ENCODE peak calls at places on chromosomes 4 and X, in seven cellular contexts. One of them, this sample, is unnamed.

GRCh38 chr4:17347445-17347844 is 164.4 kb downstream of the QDPR start:
- DNase-seq in NCI-H748 treated with DMSO at 0.1 percent for 48 hours: no peak
- DNase-seq in mammary epithelial cell: peak
- DNase-seq in CD8-positive, alpha-beta memory T cell: no peak
- DNase-seq in activated CD4-positive, alpha-beta T cell treated with anti-CD3 and anti-CD28 coated beads, Interleukin-2, amount 10 ng/mL, durations not matched to agents 7 days and 5 days: peak
- DNase-seq in M059J: peak
- DNase-seq in mesenchymal stem cell: no peak
- DNase-seq in this sample: peak

GRCh38 chrX:57265126-57265525 is 21.4 kb upstream of the FAAH2 start:
- DNase-seq in NCI-H748 treated with DMSO at 0.1 percent for 48 hours: no peak
- DNase-seq in mammary epithelial cell: no peak
- DNase-seq in CD8-positive, alpha-beta memory T cell: no peak
- DNase-seq in activated CD4-positive, alpha-beta T cell treated with anti-CD3 and anti-CD28 coated beads, Interleukin-2, amount 10 ng/mL, durations not matched to agents 7 days and 5 days: no peak
- DNase-seq in M059J: no peak
- DNase-seq in mesenchymal stem cell: no peak
- DNase-seq in this sample: no peak

GRCh38 chr4:40238700-40239548 is 42.1 kb downstream of the RHOH start:
- DNase-seq in NCI-H748 treated with DMSO at 0.1 percent for 48 hours: no peak
- DNase-seq in mammary epithelial cell: no peak
- DNase-seq in CD8-positive, alpha-beta memory T cell: peak
- DNase-seq in activated CD4-positive, alpha-beta T cell treated with anti-CD3 and anti-CD28 coated beads, Interleukin-2, amount 10 ng/mL, durations not matched to agents 7 days and 5 days: peak
- DNase-seq in M059J: no peak
- DNase-seq in mesenchymal stem cell: no peak
- DNase-seq in this sample: peak

GRCh38 chr4:46844325-46844917 is 64.6 kb downstream of the COX7B2 start:
- DNase-seq in NCI-H748 treated with DMSO at 0.1 percent for 48 hours: peak
- DNase-seq in mammary epithelial cell: peak
- DNase-seq in CD8-positive, alpha-beta memory T cell: peak
- DNase-seq in activated CD4-positive, alpha-beta T cell treated with anti-CD3 and anti-CD28 coated beads, Interleukin-2, amount 10 ng/mL, durations not matched to agents 7 days and 5 days: peak
- DNase-seq in M059J: peak
- DNase-seq in mesenchymal stem cell: peak
- DNase-seq in this sample: peak

GRCh38 chrX:47482065-47482511 is 934 bp downstream of the ZNF41 start:
- DNase-seq in NCI-H748 treated with DMSO at 0.1 percent for 48 hours: no peak
- DNase-seq in mammary epithelial cell: no peak
- DNase-seq in CD8-positive, alpha-beta memory T cell: no peak
- DNase-seq in activated CD4-positive, alpha-beta T cell treated with anti-CD3 and anti-CD28 coated beads, Interleukin-2, amount 10 ng/mL, durations not matched to agents 7 days and 5 days: no peak
- DNase-seq in M059J: no peak
- DNase-seq in mesenchymal stem cell: no peak
- DNase-seq in this sample: no peak

GRCh38 chrX:140866446-140866845 is 135.9 kb upstream of the SPANXB1 start:
- DNase-seq in NCI-H748 treated with DMSO at 0.1 percent for 48 hours: no peak
- DNase-seq in mammary epithelial cell: no peak
- DNase-seq in CD8-positive, alpha-beta memory T cell: no peak
- DNase-seq in activated CD4-positive, alpha-beta T cell treated with anti-CD3 and anti-CD28 coated beads, Interleukin-2, amount 10 ng/mL, durations not matched to agents 7 days and 5 days: no peak
- DNase-seq in M059J: peak
- DNase-seq in mesenchymal stem cell: no peak
- DNase-seq in this sample: no peak

GRCh38 chr4:123699823-123700822 is 303.5 kb downstream of the SPRY1 start:
- DNase-seq in NCI-H748 treated with DMSO at 0.1 percent for 48 hours: no peak
- DNase-seq in mammary epithelial cell: peak
- DNase-seq in CD8-positive, alpha-beta memory T cell: no peak
- DNase-seq in activated CD4-positive, alpha-beta T cell treated with anti-CD3 and anti-CD28 coated beads, Interleukin-2, amount 10 ng/mL, durations not matched to agents 7 days and 5 days: no peak
- DNase-seq in M059J: peak
- DNase-seq in mesenchymal stem cell: peak
- DNase-seq in this sample: no peak

GRCh38 chr4:20109395-20109794 is 142.3 kb upstream of the SLIT2 start:
- DNase-seq in NCI-H748 treated with DMSO at 0.1 percent for 48 hours: no peak
- DNase-seq in mammary epithelial cell: no peak
- DNase-seq in CD8-positive, alpha-beta memory T cell: no peak
- DNase-seq in activated CD4-positive, alpha-beta T cell treated with anti-CD3 and anti-CD28 coated beads, Interleukin-2, amount 10 ng/mL, durations not matched to agents 7 days and 5 days: no peak
- DNase-seq in M059J: peak
- DNase-seq in mesenchymal stem cell: peak
- DNase-seq in this sample: no peak

GRCh38 chr4:77699731-77700210 is 94.2 kb downstream of the CXCL13 start:
- DNase-seq in NCI-H748 treated with DMSO at 0.1 percent for 48 hours: no peak
- DNase-seq in mammary epithelial cell: peak
- DNase-seq in CD8-positive, alpha-beta memory T cell: no peak
- DNase-seq in activated CD4-positive, alpha-beta T cell treated with anti-CD3 and anti-CD28 coated beads, Interleukin-2, amount 10 ng/mL, durations not matched to agents 7 days and 5 days: no peak
- DNase-seq in M059J: peak
- DNase-seq in mesenchymal stem cell: peak
- DNase-seq in this sample: no peak

GRCh38 chr4:99853993-99854392 is 37.4 kb downstream of the DAPP1 start:
- DNase-seq in NCI-H748 treated with DMSO at 0.1 percent for 48 hours: peak
- DNase-seq in mammary epithelial cell: no peak
- DNase-seq in CD8-positive, alpha-beta memory T cell: no peak
- DNase-seq in activated CD4-positive, alpha-beta T cell treated with anti-CD3 and anti-CD28 coated beads, Interleukin-2, amount 10 ng/mL, durations not matched to agents 7 days and 5 days: no peak
- DNase-seq in M059J: no peak
- DNase-seq in mesenchymal stem cell: no peak
- DNase-seq in this sample: no peak

GRCh38 chrX:24890677-24891076 is 125.1 kb downstream of the ARX start:
- DNase-seq in NCI-H748 treated with DMSO at 0.1 percent for 48 hours: peak
- DNase-seq in mammary epithelial cell: peak
- DNase-seq in CD8-positive, alpha-beta memory T cell: no peak
- DNase-seq in activated CD4-positive, alpha-beta T cell treated with anti-CD3 and anti-CD28 coated beads, Interleukin-2, amount 10 ng/mL, durations not matched to agents 7 days and 5 days: no peak
- DNase-seq in M059J: no peak
- DNase-seq in mesenchymal stem cell: no peak
- DNase-seq in this sample: no peak